ENCODE peak calls at places on chromosomes 7 and 10, in four cellular contexts. L is neural progenitor cell, V is astrocyte, B is GM12878. Y is an unnamed sample.
A peak's percentile ranks its signal among the peaks of the same experiment; 100 is the strongest.

GRCh38 chr10:30445716-30446115 is 11.7 kb downstream of the MAP3K8 start:
- DNase-seq in V (peak; percentile 90), B (no peak), L (no peak), Y (peak; percentile 12)

GRCh38 chr10:114492351-114493037 is 88.2 kb upstream of the AFAP1L2 start:
- DNase-seq in L (no peak), V (peak; percentile 19), B (no peak), Y (no peak)

GRCh38 chr7:151925446-151926335 is 30.6 kb upstream of the GALNTL5 start:
- DNase-seq in L (no peak), B (no peak), V (no peak), Y (peak; percentile 46)

GRCh38 chr7:50662059-50662689 is 97.0 kb upstream of the DDC start:
- DNase-seq in B (no peak), V (no peak), L (no peak), Y (no peak)

GRCh38 chr7:101911800-101912705 is 94.6 kb downstream of the CUX1 start:
- DNase-seq in V (no peak), B (no peak), L (no peak), Y (no peak)

GRCh38 chr10:102752266-102752930 is 8.7 kb downstream of the WBP1L start:
- DNase-seq in L (no peak), V (peak; percentile 95), B (no peak), Y (no peak)

GRCh38 chr7:151741585-151741984 is 135.3 kb downstream of the PRKAG2 start:
- DNase-seq in L (no peak), B (no peak), V (no peak), Y (no peak)

GRCh38 chr10:34911661-34912205 is 96.6 kb upstream of the PARD3 start:
- DNase-seq in B (no peak), L (no peak), V (no peak), Y (no peak)

GRCh38 chr10:60703266-60704041 is 74.8 kb upstream of the CDK1 start:
- DNase-seq in V (no peak), L (no peak), B (no peak), Y (no peak)

GRCh38 chr7:14570750-14571607 is 331.6 kb downstream of the DGKB start:
- DNase-seq in L (no peak), V (no peak), B (no peak), Y (no peak)

GRCh38 chr10:55628260-55628701 is 732.8 kb downstream of the ZWINT start:
- DNase-seq in V (no peak), B (no peak), L (peak; percentile 77), Y (no peak)

GRCh38 chr10:125113661-125114388 is 46.5 kb downstream of the CTBP2 start:
- DNase-seq in V (peak; percentile 77), B (no peak), L (no peak), Y (no peak)

GRCh38 chr7:30845426-30846135 is 66.1 kb upstream of the AQP1 start:
- DNase-seq in L (no peak), V (peak; percentile 30), B (no peak), Y (peak; percentile 48)

GRCh38 chr7:117319211-117319610 is 3.6 kb downstream of the WNT2 start:
- DNase-seq in V (no peak), B (no peak), L (no peak), Y (no peak)

GRCh38 chr10:97171001-97171400 is 14.8 kb downstream of the SLIT1 start:
- DNase-seq in L (no peak), B (no peak), V (no peak), Y (no peak)

GRCh38 chr7:23529262-23529859 is 2.4 kb downstream of the TRA2A start:
- DNase-seq in B (no peak), L (no peak), V (no peak), Y (no peak)

GRCh38 chr10:132872658-132873057 is 69.7 kb downstream of the CFAP46 start:
- DNase-seq in L (no peak), V (no peak), B (no peak), Y (no peak)

GRCh38 chr10:110326351-110327032 is 21.8 kb upstream of the SMNDC1 start:
- DNase-seq in L (no peak), B (peak; percentile 51), V (peak; percentile 94), Y (peak; percentile 79)

GRCh38 chr10:30057421-30057841 is 2.0 kb downstream of the JCAD start:
- DNase-seq in L (peak; percentile 5), V (peak; percentile 29), B (no peak), Y (peak; percentile 29)

GRCh38 chr10:33071857-33072256 is 113.8 kb upstream of the ITGB1 start:
- DNase-seq in B (no peak), V (no peak), L (peak; percentile 15), Y (peak; percentile 48)

GRCh38 chr7:150974468-150975391 is 3.4 kb downstream of the KCNH2 start:
- DNase-seq in L (peak; percentile 71), B (no peak), V (no peak), Y (peak; percentile 36)

GRCh38 chr7:30183712-30184372 is 49.1 kb downstream of the MTURN start:
- DNase-seq in L (no peak), B (no peak), V (no peak), Y (peak; percentile 58)

GRCh38 chr7:33145174-33145573 is 15.8 kb downstream of the BBS9 start:
- DNase-seq in L (no peak), V (no peak), B (no peak), Y (no peak)

GRCh38 chr7:121394709-121395140 is 1.4 kb downstream of the FAM3C start:
- DNase-seq in B (no peak), V (no peak), L (no peak), Y (no peak)

GRCh38 chr10:16597656-16598055 is 76.0 kb upstream of the C1QL3 start:
- DNase-seq in B (no peak), V (peak; percentile 73), L (peak; percentile 50), Y (no peak)

GRCh38 chr7:150736864-150737263 is 354 bp upstream of the GIMAP5 start:
- DNase-seq in V (no peak), L (no peak), B (no peak), Y (no peak)

GRCh38 chr7:55306331-55306730 is 58.8 kb upstream of the LANCL2 start:
- DNase-seq in V (peak; percentile 65), L (no peak), B (no peak), Y (peak; percentile 42)

GRCh38 chr7:120337308-120337907 is 64.4 kb downstream of the KCND2 start:
- DNase-seq in B (no peak), L (peak; percentile 42), V (no peak), Y (peak; percentile 25)

GRCh38 chr10:108352771-108353170 is 1188.3 kb upstream of the SORCS1 start:
- DNase-seq in L (no peak), B (no peak), V (peak; percentile 10), Y (no peak)

GRCh38 chr7:124856299-124856888 is 73.2 kb downstream of the POT1 start:
- DNase-seq in L (peak; percentile 31), B (no peak), V (peak; percentile 16), Y (peak; percentile 67)

GRCh38 chr7:13288516-13288915 is 601.1 kb downstream of the ARL4A start:
- DNase-seq in L (no peak), V (no peak), B (no peak), Y (no peak)

DNA sequence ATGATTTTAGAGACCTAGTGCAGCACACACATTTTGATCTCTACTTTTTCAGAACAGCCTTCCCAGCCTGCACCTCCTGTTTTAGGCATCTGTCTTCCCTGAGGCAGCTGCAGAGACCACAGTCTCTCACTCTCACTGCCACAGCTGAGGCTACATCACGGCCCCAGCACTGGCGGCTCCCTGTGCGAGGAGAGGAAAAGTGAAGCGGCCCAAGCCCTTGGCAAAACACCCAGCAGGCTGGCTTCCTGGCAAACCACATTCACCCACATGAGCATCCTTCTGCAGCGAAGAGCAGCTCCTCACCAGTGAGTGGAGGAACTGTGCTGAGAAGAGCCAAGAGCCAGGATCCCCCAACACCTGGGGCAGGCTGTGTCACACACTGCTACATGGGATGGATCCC is 14.0 kb downstream of the HUS1 start:
- DNase-seq in B (no peak), L (no peak), V (no peak), Y (no peak)
- H4K20me1 ChIP-seq in B (no peaks in the 10 kb centered on the region), L (no peaks in the 10 kb centered on the region), V (peaks cover 3% of the 10 kb centered on the region), Y (no peaks in the 10 kb centered on the region)

DNA sequence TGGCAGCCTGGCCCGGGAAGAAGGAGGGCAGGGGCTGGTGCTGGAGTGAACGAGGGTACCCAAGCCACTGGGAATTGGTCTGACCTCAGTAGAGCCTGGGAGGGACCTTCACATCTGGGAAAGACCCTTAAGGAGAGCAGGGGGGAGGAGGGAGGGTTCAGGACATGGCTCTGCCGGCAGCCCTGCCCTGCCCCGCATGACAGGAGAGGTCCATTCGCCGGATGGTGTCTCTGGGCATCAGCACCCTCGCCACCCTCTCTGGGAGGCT is 5.5 kb downstream of the GIGYF1 start:
- DNase-seq in L (no peak), B (no peak), V (no peak), Y (no peak)
- H4K20me1 ChIP-seq in L (peaks cover 80% of the 10 kb centered on the region), B (no peaks in the 10 kb centered on the region), V (peaks cover 59% of the 10 kb centered on the region), Y (peaks cover 5% of the 10 kb centered on the region)

GRCh38 chr7:24723178-24723530 is 34.1 kb downstream of the GSDME start:
- DNase-seq in V (no peak), L (no peak), B (no peak), Y (no peak)

GRCh38 chr7:24724451-24725190 is 32.6 kb downstream of the GSDME start:
- DNase-seq in B (no peak), L (no peak), V (no peak), Y (no peak)

GRCh38 chr7:24721378-24722030 is 35.8 kb downstream of the GSDME start:
- DNase-seq in B (no peak), L (peak; percentile 42), V (no peak), Y (peak; percentile 74)

GRCh38 chr7:24720283-24720682 is 37.0 kb downstream of the GSDME start:
- DNase-seq in B (no peak), V (no peak), L (no peak), Y (no peak)

GRCh38 chr7:24722386-24723177 is 34.7 kb downstream of the GSDME start:
- DNase-seq in B (no peak), L (peak; percentile 54), V (no peak), Y (peak; percentile 54)
- H4K20me1 ChIP-seq in B (no peaks in the 10 kb centered on the region), L (no peaks in the 10 kb centered on the region), V (peaks cover 5% of the 10 kb centered on the region), Y (no peaks in the 10 kb centered on the region)

GRCh38 chr10:62072901-62073300 is 171.4 kb downstream of the ARID5B start:
- DNase-seq in V (peak; percentile 76), B (no peak), L (no peak), Y (no peak)

GRCh38 chr10:62067560-62067959 is 166.1 kb downstream of the ARID5B start:
- DNase-seq in L (no peak), B (no peak), V (no peak), Y (no peak)

GRCh38 chr10:62071846-62072281 is 170.4 kb downstream of the ARID5B start:
- DNase-seq in V (peak; percentile 77), B (no peak), L (peak; percentile 19), Y (peak; percentile 59)

GRCh38 chr10:62069452-62070191 is 168.1 kb downstream of the ARID5B start:
- DNase-seq in B (no peak), V (no peak), L (no peak), Y (no peak)

DNA sequence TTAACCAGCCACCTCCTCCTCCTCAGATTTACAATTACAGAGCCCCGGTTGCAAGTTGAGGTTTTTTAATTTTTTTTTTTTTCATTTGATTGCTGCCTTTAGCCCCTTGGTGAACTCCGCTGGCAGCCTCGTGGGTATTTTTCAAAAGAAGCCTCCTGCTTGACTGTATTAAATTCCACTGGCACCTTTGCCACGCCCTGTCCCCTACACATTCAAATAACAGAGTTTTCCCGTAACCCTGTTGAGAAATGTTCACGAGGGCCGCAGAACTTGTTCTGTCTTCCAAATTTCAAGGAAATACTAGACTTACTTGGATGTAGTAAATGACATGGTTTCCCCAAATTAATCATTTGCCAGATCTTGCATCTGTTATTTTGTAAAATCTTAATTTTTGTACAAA is 167.0 kb downstream of the ARID5B start:
- DNase-seq in V (no peak), L (no peak), B (no peak), Y (no peak)
- H4K20me1 ChIP-seq in V (peaks cover 45% of the 10 kb centered on the region), L (no peaks in the 10 kb centered on the region), B (no peaks in the 10 kb centered on the region), Y (no peaks in the 10 kb centered on the region)

GRCh38 chr7:37420931-37421330 is 27.7 kb downstream of the ELMO1 start:
- DNase-seq in L (no peak), V (no peak), B (no peak), Y (no peak)
- H4K20me1 ChIP-seq in L (no peaks in the 10 kb centered on the region), V (no peaks in the 10 kb centered on the region), B (no peaks in the 10 kb centered on the region), Y (no peaks in the 10 kb centered on the region)

Y was measured in PC-3.